ENCODE peak calls at places on chromosomes 13 and 19, in six cellular contexts. H is PC-3; E is coronary artery; D is adipocyte; B is CD4-positive, alpha-beta memory T cell; L is brain microvascular endothelial cell. Z is an unnamed sample.

GRCh38 chr19:3358919-3359849 is 7.2 kb upstream of the NFIC start:
- DNase-seq in L (no peak), D (peak; percentile 84), H (peak; percentile 42), B (peak; percentile 80), E (peak; percentile 83), Z (no peak)

GRCh38 chr19:9324584-9324962 is 594 bp downstream of the ZNF559 start:
- DNase-seq in B (no peak), H (no peak), E (no peak), L (no peak), D (no peak), Z (peak; percentile 6)

GRCh38 chr19:7435602-7436001 is 53.2 kb downstream of the PEX11G start:
- DNase-seq in E (no peak), D (no peak), H (no peak), L (no peak), B (no peak), Z (no peak)

GRCh38 chr19:49971991-49972401 is 11.0 kb upstream of the SIGLEC11 start:
- DNase-seq in D (no peak), E (no peak), L (no peak), B (no peak), H (no peak), Z (no peak)

GRCh38 chr19:55086730-55087541 is 11.3 kb downstream of the EPS8L1 start:
- DNase-seq in B (peak; percentile 64), D (peak; percentile 94), L (peak; percentile 91), E (peak; percentile 85), H (no peak), Z (no peak)

GRCh38 chr19:33143897-33144405 is 12.0 kb downstream of the WDR88 start:
- DNase-seq in L (peak; percentile 40), B (peak; percentile 56), D (peak; percentile 86), E (no peak), H (peak; percentile 62), Z (peak; percentile 20)

GRCh38 chr19:31171936-31172335 is 177.3 kb downstream of the TSHZ3 start:
- DNase-seq in B (no peak), H (no peak), D (no peak), E (no peak), L (no peak), Z (no peak)

GRCh38 chr19:56350416-56351045 is 35.9 kb upstream of the ZSCAN5A start:
- DNase-seq in E (no peak), H (peak; percentile 66), L (peak; percentile 44), B (peak; percentile 57), D (peak; percentile 75), Z (peak; percentile 71)

GRCh38 chr13:37954191-37954590 is 84.6 kb upstream of the TRPC4 start:
- DNase-seq in B (no peak), E (no peak), H (peak; percentile 88), D (no peak), L (no peak), Z (no peak)

GRCh38 chr19:3895788-3896187 is 15.3 kb downstream of the ATCAY start:
- DNase-seq in H (no peak), D (no peak), E (no peak), B (no peak), L (no peak), Z (no peak)

GRCh38 chr13:27446986-27447583 is 3.3 kb downstream of the MTIF3 start:
- DNase-seq in E (no peak), H (no peak), D (no peak), B (peak; percentile 51), L (no peak), Z (peak; percentile 82)

GRCh38 chr13:112110479-112110878 is 43.5 kb downstream of the SOX1 start:
- DNase-seq in B (no peak), H (no peak), E (no peak), D (no peak), L (no peak), Z (no peak)

GRCh38 chr13:65789815-65790214 is 1440.3 kb downstream of the PCDH9 start:
- DNase-seq in H (peak; percentile 35), E (no peak), B (no peak), D (peak; percentile 50), L (no peak), Z (no peak)

GRCh38 chr19:20273376-20273775 is 106.4 kb downstream of the ZNF486 start:
- DNase-seq in D (no peak), B (no peak), L (no peak), E (no peak), H (no peak), Z (no peak)

GRCh38 chr19:5287066-5287465 is 53.5 kb downstream of the PTPRS start:
- DNase-seq in H (peak; percentile 33), L (no peak), D (no peak), B (no peak), E (no peak), Z (no peak)

GRCh38 chr19:1920644-1921043 is 15.4 kb downstream of the ADAT3 start:
- DNase-seq in D (no peak), H (no peak), E (no peak), B (peak; percentile 19), L (no peak), Z (no peak)

GRCh38 chr13:85653681-85654080 is 145.5 kb downstream of the SLITRK6 start:
- DNase-seq in D (no peak), H (no peak), L (no peak), B (no peak), E (no peak), Z (no peak)

GRCh38 chr13:61664821-61665705 is 249.4 kb upstream of the PCDH20 start:
- DNase-seq in H (peak; percentile 61), D (no peak), E (no peak), L (no peak), B (no peak), Z (no peak)

GRCh38 chr13:106284358-106284757 is 251.1 kb downstream of the EFNB2 start:
- DNase-seq in L (no peak), E (no peak), H (peak; percentile 85), D (peak; percentile 70), B (no peak), Z (no peak)

GRCh38 chr19:38975214-38975860 is at the start of gene FBXO17:
- DNase-seq in D (peak; percentile 87), H (no peak), E (peak; percentile 75), L (peak; percentile 40), B (no peak), Z (no peak)

GRCh38 chr13:51619614-51620013 is 35.4 kb downstream of the WDFY2 start:
- DNase-seq in D (peak; percentile 63), H (peak; percentile 64), B (no peak), L (peak; percentile 55), E (no peak), Z (no peak)

GRCh38 chr13:98678741-98679140 is 73.7 kb downstream of the SLC15A1 start:
- DNase-seq in B (no peak), E (no peak), H (no peak), L (no peak), D (no peak), Z (no peak)
- H3K4me3 ChIP-seq in B (no peak overlapping the region), E (no peak overlapping the region), H (no peak overlapping the region), L (no peak overlapping the region), D (no peak overlapping the region), Z (no peak overlapping the region)

DNA sequence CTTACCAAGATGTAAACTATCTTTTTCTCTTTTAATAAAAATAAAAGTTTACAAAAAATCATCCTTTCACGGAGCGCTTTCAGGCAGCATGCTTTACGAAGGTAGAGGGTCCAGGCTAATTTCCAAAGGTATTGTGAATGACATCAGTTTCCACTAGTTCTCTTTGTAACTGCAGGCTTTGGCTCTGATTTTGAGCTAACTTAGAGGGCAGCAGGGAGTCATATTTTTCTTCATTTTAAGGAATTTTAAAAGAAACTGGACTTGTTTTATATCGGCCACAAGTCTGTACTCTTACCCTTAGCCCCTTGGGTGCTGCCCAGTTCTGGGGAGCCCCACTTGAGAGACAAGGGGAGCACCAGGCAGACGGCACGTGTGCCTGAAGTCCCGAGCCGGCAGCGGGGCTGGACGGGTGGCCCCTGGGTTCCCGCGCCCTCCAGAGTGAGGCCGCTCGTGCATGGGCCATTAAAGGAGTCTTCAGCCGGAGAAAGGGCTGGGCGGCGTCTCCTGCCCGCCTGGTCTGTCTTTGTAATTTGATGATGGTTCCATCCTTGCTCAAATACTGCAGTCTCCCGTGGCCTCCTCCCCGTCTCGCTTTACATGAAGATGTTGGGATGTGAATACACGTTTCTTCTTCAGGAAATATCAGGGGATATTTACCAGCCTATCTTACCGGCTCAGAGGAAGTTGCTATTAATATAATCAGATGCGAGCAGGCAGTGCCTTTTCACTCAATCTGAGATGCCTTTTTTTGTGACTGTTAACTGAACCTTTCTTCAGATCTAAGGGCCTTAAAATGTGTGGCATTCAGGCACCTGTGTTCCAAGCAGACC is 67.4 kb downstream of the GGACT start:
- DNase-seq in B (no peak), L (no peak), D (no peak), H (no peak), E (no peak), Z (no peak)
- H3K4me3 ChIP-seq in B (no peak overlapping the region), L (peak overlapping the region; percentile 24), D (no peak overlapping the region), H (no peak overlapping the region), E (no peak overlapping the region), Z (no peak overlapping the region)

DNA sequence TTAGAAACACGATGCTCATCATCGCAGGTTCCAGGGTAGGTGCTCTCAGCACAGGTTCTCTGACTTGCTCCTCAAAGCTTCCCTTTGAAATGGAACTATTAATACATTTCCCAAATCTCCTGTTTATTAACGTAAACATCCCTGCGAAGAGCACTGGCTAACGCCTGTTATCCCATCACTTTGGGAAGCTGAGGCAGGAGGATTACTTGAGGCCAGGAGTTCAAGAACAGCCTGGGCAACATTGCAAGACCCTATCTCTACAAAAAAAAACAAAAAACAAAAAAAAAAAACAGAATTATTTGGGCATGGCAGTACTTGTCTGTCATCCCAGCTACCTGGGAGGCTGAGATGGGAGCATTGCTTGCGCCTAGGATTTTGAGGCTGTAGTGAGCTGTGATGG is 18.7 kb downstream of the CEACAM16 start:
- DNase-seq in D (no peak), E (no peak), H (no peak), L (no peak), B (no peak), Z (no peak)
- H3K4me3 ChIP-seq in D (no peak overlapping the region), E (no peak overlapping the region), H (no peak overlapping the region), L (no peak overlapping the region), B (no peak overlapping the region), Z (no peak overlapping the region)

DNA sequence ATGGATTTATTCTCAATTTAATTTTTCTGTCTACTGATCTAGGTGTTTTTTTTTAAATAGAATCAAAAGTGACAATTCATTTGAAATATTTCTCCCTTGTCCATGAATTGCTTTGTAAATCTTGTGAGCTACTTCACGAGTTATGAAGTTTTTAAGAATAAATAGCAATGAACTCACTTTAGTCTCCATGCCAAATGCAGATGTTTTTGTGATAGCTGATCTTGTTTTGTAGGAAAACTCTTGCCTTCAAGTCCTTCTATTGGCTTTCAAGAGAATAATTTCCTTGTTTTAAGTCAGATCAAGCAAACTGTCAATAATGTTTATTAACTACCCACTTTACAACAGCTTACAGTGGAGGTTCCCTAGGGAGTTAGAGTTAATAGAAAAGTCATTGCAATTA is 99.8 kb downstream of the ITGBL1 start:
- DNase-seq in H (no peak), E (no peak), D (no peak), B (no peak), L (no peak), Z (no peak)
- H3K4me3 ChIP-seq in H (no peak overlapping the region), E (no peak overlapping the region), D (peak overlapping the region; percentile 58), B (no peak overlapping the region), L (no peak overlapping the region), Z (no peak overlapping the region)

Z was measured in Jurkat, Clone E6-1.